ENCODE peak calls at places on chromosome 18, in five cellular contexts. One of them, this sample, is unnamed.
A peak's percentile ranks its signal among the peaks of the same experiment; 100 is the strongest.

GRCh38 chr18:79991494-79991893 is 3.1 kb upstream of the TXNL4A start:
- DNase-seq in spleen: no peak
- DNase-seq in foreskin keratinocyte: peak; percentile 53
- DNase-seq in CD8-positive, alpha-beta memory T cell: no peak
- DNase-seq in right cardiac atrium: no peak
- DNase-seq in this sample: no peak

GRCh38 chr18:49722472-49722871 is 90.9 kb downstream of the ACAA2 start:
- DNase-seq in spleen: no peak
- DNase-seq in foreskin keratinocyte: no peak
- DNase-seq in right cardiac atrium: no peak
- DNase-seq in CD8-positive, alpha-beta memory T cell: no peak
- DNase-seq in this sample: no peak

GRCh38 chr18:61531182-61531581 is 198.0 kb downstream of the CDH20 start:
- DNase-seq in foreskin keratinocyte: no peak
- DNase-seq in right cardiac atrium: peak; percentile 65
- DNase-seq in spleen: no peak
- DNase-seq in CD8-positive, alpha-beta memory T cell: no peak
- DNase-seq in this sample: no peak

GRCh38 chr18:78623142-78623541 is 356.5 kb upstream of the SALL3 start:
- DNase-seq in CD8-positive, alpha-beta memory T cell: no peak
- DNase-seq in right cardiac atrium: no peak
- DNase-seq in spleen: no peak
- DNase-seq in foreskin keratinocyte: no peak
- DNase-seq in this sample: no peak

GRCh38 chr18:48531979-48532378 is 6.9 kb upstream of the CTIF start:
- DNase-seq in spleen: no peak
- DNase-seq in CD8-positive, alpha-beta memory T cell: no peak
- DNase-seq in foreskin keratinocyte: no peak
- DNase-seq in right cardiac atrium: no peak
- DNase-seq in this sample: no peak

GRCh38 chr18:39345321-39345720 is 1779.7 kb upstream of the CELF4 start:
- DNase-seq in spleen: no peak
- DNase-seq in CD8-positive, alpha-beta memory T cell: no peak
- DNase-seq in right cardiac atrium: no peak
- DNase-seq in foreskin keratinocyte: no peak
- DNase-seq in this sample: no peak

GRCh38 chr18:51009071-51009470 is 20.9 kb upstream of the SMAD4 start:
- DNase-seq in CD8-positive, alpha-beta memory T cell: no peak
- DNase-seq in right cardiac atrium: no peak
- DNase-seq in spleen: no peak
- DNase-seq in foreskin keratinocyte: peak; percentile 54
- DNase-seq in this sample: no peak

GRCh38 chr18:46096651-46097300 is 1.3 kb downstream of the ATP5F1A start:
- DNase-seq in CD8-positive, alpha-beta memory T cell: no peak
- DNase-seq in foreskin keratinocyte: peak; percentile 3
- DNase-seq in spleen: no peak
- DNase-seq in right cardiac atrium: no peak
- DNase-seq in this sample: no peak

GRCh38 chr18:51196811-51197660 is 445 bp downstream of the MEX3C start:
- DNase-seq in spleen: peak; percentile 94
- DNase-seq in foreskin keratinocyte: no peak
- DNase-seq in CD8-positive, alpha-beta memory T cell: peak; percentile 41
- DNase-seq in right cardiac atrium: peak; percentile 85
- DNase-seq in this sample: no peak

GRCh38 chr18:78528437-78529228 is 451.0 kb upstream of the SALL3 start:
- DNase-seq in spleen: no peak
- DNase-seq in foreskin keratinocyte: no peak
- DNase-seq in CD8-positive, alpha-beta memory T cell: no peak
- DNase-seq in right cardiac atrium: no peak
- DNase-seq in this sample: no peak

GRCh38 chr18:50289103-50289433 is 1.6 kb upstream of the CXXC1 start:
- DNase-seq in right cardiac atrium: no peak
- DNase-seq in spleen: no peak
- DNase-seq in CD8-positive, alpha-beta memory T cell: no peak
- DNase-seq in foreskin keratinocyte: no peak
- DNase-seq in this sample: no peak

GRCh38 chr18:58391113-58391892 is 237.6 kb downstream of the ALPK2 start:
- DNase-seq in foreskin keratinocyte: no peak
- DNase-seq in spleen: no peak
- DNase-seq in CD8-positive, alpha-beta memory T cell: no peak
- DNase-seq in right cardiac atrium: no peak
- DNase-seq in this sample: no peak

GRCh38 chr18:68121308-68121707 is 593.6 kb downstream of the TMX3 start:
- DNase-seq in spleen: no peak
- DNase-seq in CD8-positive, alpha-beta memory T cell: no peak
- DNase-seq in foreskin keratinocyte: no peak
- DNase-seq in right cardiac atrium: no peak
- DNase-seq in this sample: no peak

GRCh38 chr18:48922203-48922800 is 28.5 kb downstream of the SMAD7 start:
- DNase-seq in foreskin keratinocyte: no peak
- DNase-seq in CD8-positive, alpha-beta memory T cell: no peak
- DNase-seq in right cardiac atrium: no peak
- DNase-seq in spleen: no peak
- DNase-seq in this sample: no peak

GRCh38 chr18:72697706-72698105 is 153.6 kb upstream of the CBLN2 start:
- DNase-seq in foreskin keratinocyte: no peak
- DNase-seq in right cardiac atrium: no peak
- DNase-seq in spleen: no peak
- DNase-seq in CD8-positive, alpha-beta memory T cell: no peak
- DNase-seq in this sample: no peak

GRCh38 chr18:59783138-59783537 is 85.9 kb upstream of the CCBE1 start:
- DNase-seq in CD8-positive, alpha-beta memory T cell: no peak
- DNase-seq in spleen: no peak
- DNase-seq in right cardiac atrium: no peak
- DNase-seq in foreskin keratinocyte: peak; percentile 51
- DNase-seq in this sample: no peak

GRCh38 chr18:57107141-57107832 is 39.6 kb upstream of the BOD1L2 start:
- DNase-seq in spleen: no peak
- DNase-seq in foreskin keratinocyte: peak; percentile 57
- DNase-seq in CD8-positive, alpha-beta memory T cell: no peak
- DNase-seq in right cardiac atrium: no peak
- DNase-seq in this sample: no peak

GRCh38 chr18:34947711-34948125 is 93.5 kb upstream of the MAPRE2 start:
- DNase-seq in spleen: no peak
- DNase-seq in CD8-positive, alpha-beta memory T cell: no peak
- DNase-seq in foreskin keratinocyte: peak; percentile 37
- DNase-seq in right cardiac atrium: no peak
- DNase-seq in this sample: no peak

GRCh38 chr18:61569176-61569892 is 236.1 kb downstream of the CDH20 start:
- DNase-seq in foreskin keratinocyte: peak; percentile 80
- DNase-seq in right cardiac atrium: peak; percentile 76
- DNase-seq in CD8-positive, alpha-beta memory T cell: no peak
- DNase-seq in spleen: no peak
- DNase-seq in this sample: peak; percentile 40

GRCh38 chr18:2846638-2847340 is at the start of gene EMILIN2:
- DNase-seq in spleen: peak; percentile 95
- DNase-seq in CD8-positive, alpha-beta memory T cell: peak; percentile 6
- DNase-seq in right cardiac atrium: peak; percentile 90
- DNase-seq in foreskin keratinocyte: peak; percentile 19
- DNase-seq in this sample: no peak

GRCh38 chr18:55515946-55516710 is 71.9 kb downstream of the TCF4 start:
- DNase-seq in CD8-positive, alpha-beta memory T cell: no peak
- DNase-seq in right cardiac atrium: no peak
- DNase-seq in spleen: no peak
- DNase-seq in foreskin keratinocyte: no peak
- DNase-seq in this sample: no peak

GRCh38 chr18:8706981-8707940 is 1.9 kb downstream of the MTCL1 start:
- DNase-seq in CD8-positive, alpha-beta memory T cell: no peak
- DNase-seq in foreskin keratinocyte: peak; percentile 65
- DNase-seq in spleen: peak; percentile 80
- DNase-seq in right cardiac atrium: peak; percentile 62
- DNase-seq in this sample: no peak

GRCh38 chr18:48036641-48037421 is 106.4 kb upstream of the SMAD2 start:
- DNase-seq in spleen: peak; percentile 68
- DNase-seq in right cardiac atrium: peak; percentile 31
- DNase-seq in CD8-positive, alpha-beta memory T cell: no peak
- DNase-seq in foreskin keratinocyte: no peak
- DNase-seq in this sample: no peak

GRCh38 chr18:77101410-77102245 is 31.0 kb downstream of the MBP start:
- DNase-seq in CD8-positive, alpha-beta memory T cell: peak; percentile 23
- DNase-seq in foreskin keratinocyte: peak; percentile 100
- DNase-seq in right cardiac atrium: peak; percentile 87
- DNase-seq in spleen: peak; percentile 91
- DNase-seq in this sample: peak; percentile 89

GRCh38 chr18:74326238-74326637 is 10.6 kb downstream of the C18orf63 start:
- DNase-seq in foreskin keratinocyte: no peak
- DNase-seq in right cardiac atrium: no peak
- DNase-seq in CD8-positive, alpha-beta memory T cell: no peak
- DNase-seq in spleen: no peak
- DNase-seq in this sample: no peak

GRCh38 chr18:13412017-13412416 is 193.5 kb downstream of the LDLRAD4 start:
- DNase-seq in foreskin keratinocyte: no peak
- DNase-seq in spleen: no peak
- DNase-seq in CD8-positive, alpha-beta memory T cell: no peak
- DNase-seq in right cardiac atrium: no peak
- DNase-seq in this sample: no peak

GRCh38 chr18:13414542-13414941 is 196.0 kb downstream of the LDLRAD4 start:
- DNase-seq in CD8-positive, alpha-beta memory T cell: no peak
- DNase-seq in right cardiac atrium: no peak
- DNase-seq in foreskin keratinocyte: no peak
- DNase-seq in spleen: no peak
- DNase-seq in this sample: no peak

GRCh38 chr18:13410471-13410870 is 191.9 kb downstream of the LDLRAD4 start:
- DNase-seq in CD8-positive, alpha-beta memory T cell: no peak
- DNase-seq in foreskin keratinocyte: no peak
- DNase-seq in spleen: no peak
- DNase-seq in right cardiac atrium: no peak
- DNase-seq in this sample: no peak

GRCh38 chr18:13414102-13414501 is 195.5 kb downstream of the LDLRAD4 start:
- DNase-seq in right cardiac atrium: no peak
- DNase-seq in foreskin keratinocyte: no peak
- DNase-seq in spleen: no peak
- DNase-seq in CD8-positive, alpha-beta memory T cell: no peak
- DNase-seq in this sample: no peak

GRCh38 chr18:13412901-13413300 is 194.3 kb downstream of the LDLRAD4 start:
- DNase-seq in spleen: no peak
- DNase-seq in foreskin keratinocyte: no peak
- DNase-seq in right cardiac atrium: no peak
- DNase-seq in CD8-positive, alpha-beta memory T cell: no peak
- DNase-seq in this sample: no peak
- H3K27ac ChIP-seq in spleen: no peak overlapping the region
- H3K27ac ChIP-seq in foreskin keratinocyte: no peak overlapping the region
- H3K27ac ChIP-seq in right cardiac atrium: no peak overlapping the region
- H3K27ac ChIP-seq in CD8-positive, alpha-beta memory T cell: no peak overlapping the region
- H3K27ac ChIP-seq in this sample: no peak overlapping the region

GRCh38 chr18:7512326-7512725 is 54.8 kb upstream of the PTPRM start:
- DNase-seq in CD8-positive, alpha-beta memory T cell: no peak
- DNase-seq in spleen: no peak
- DNase-seq in foreskin keratinocyte: peak; percentile 30
- DNase-seq in right cardiac atrium: no peak
- DNase-seq in this sample: no peak
- H3K27ac ChIP-seq in CD8-positive, alpha-beta memory T cell: no peak overlapping the region
- H3K27ac ChIP-seq in spleen: no peak overlapping the region
- H3K27ac ChIP-seq in foreskin keratinocyte: no peak overlapping the region
- H3K27ac ChIP-seq in right cardiac atrium: no peak overlapping the region
- H3K27ac ChIP-seq in this sample: no peak overlapping the region

GRCh38 chr18:28824183-28824574 is 647.2 kb upstream of the CDH2 start:
- DNase-seq in foreskin keratinocyte: no peak
- DNase-seq in spleen: no peak
- DNase-seq in right cardiac atrium: no peak
- DNase-seq in CD8-positive, alpha-beta memory T cell: no peak
- DNase-seq in this sample: no peak

GRCh38 chr18:28826062-28826565 is 649.2 kb upstream of the CDH2 start:
- DNase-seq in right cardiac atrium: no peak
- DNase-seq in spleen: no peak
- DNase-seq in foreskin keratinocyte: no peak
- DNase-seq in CD8-positive, alpha-beta memory T cell: no peak
- DNase-seq in this sample: no peak

GRCh38 chr18:28820353-28820752 is 643.4 kb upstream of the CDH2 start:
- DNase-seq in spleen: no peak
- DNase-seq in CD8-positive, alpha-beta memory T cell: no peak
- DNase-seq in foreskin keratinocyte: no peak
- DNase-seq in right cardiac atrium: no peak
- DNase-seq in this sample: no peak

GRCh38 chr18:28823506-28824182 is 646.7 kb upstream of the CDH2 start:
- DNase-seq in right cardiac atrium: no peak
- DNase-seq in spleen: peak; percentile 38
- DNase-seq in foreskin keratinocyte: no peak
- DNase-seq in CD8-positive, alpha-beta memory T cell: no peak
- DNase-seq in this sample: no peak
- H3K27ac ChIP-seq in right cardiac atrium: no peak overlapping the region
- H3K27ac ChIP-seq in spleen: no peak overlapping the region
- H3K27ac ChIP-seq in foreskin keratinocyte: no peak overlapping the region
- H3K27ac ChIP-seq in CD8-positive, alpha-beta memory T cell: no peak overlapping the region
- H3K27ac ChIP-seq in this sample: no peak overlapping the region

DNA sequence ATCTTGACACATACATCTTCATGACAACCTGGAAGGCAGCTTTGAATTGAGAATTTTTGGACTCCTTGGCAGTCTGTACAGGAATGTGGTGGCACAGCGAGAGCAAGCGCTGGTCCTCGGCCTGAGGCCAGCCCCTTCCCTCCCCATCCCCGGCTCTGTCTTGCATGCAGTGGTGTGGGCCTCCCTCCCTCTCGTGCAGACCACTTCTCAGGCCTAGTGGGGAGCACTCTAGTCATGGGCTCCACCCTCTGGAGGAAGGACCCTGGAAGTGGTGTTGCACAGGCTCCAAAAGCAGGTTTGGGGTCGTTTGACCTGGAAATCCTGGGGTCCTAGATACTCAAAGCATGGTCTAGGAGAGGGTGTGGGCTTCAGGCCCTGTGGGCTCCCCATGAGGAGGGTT is 32.3 kb downstream of the ADCYAP1 start:
- DNase-seq in spleen: no peak
- DNase-seq in foreskin keratinocyte: no peak
- DNase-seq in right cardiac atrium: no peak
- DNase-seq in CD8-positive, alpha-beta memory T cell: no peak
- DNase-seq in this sample: no peak
- H3K27ac ChIP-seq in spleen: no peak overlapping the region
- H3K27ac ChIP-seq in foreskin keratinocyte: no peak overlapping the region
- H3K27ac ChIP-seq in right cardiac atrium: no peak overlapping the region
- H3K27ac ChIP-seq in CD8-positive, alpha-beta memory T cell: no peak overlapping the region
- H3K27ac ChIP-seq in this sample: no peak overlapping the region

This sample was measured in epithelial cell of prostate.